ENCODE peak calls at places on chromosome 3, in eight cellular contexts. Y is testis, F is IMR-90, B is heart left ventricle, U is right lobe of liver, I is A549, S is suprapubic skin, X is stomach. K is an unnamed sample. For H3K4me1, the result is how much of the 10 kb centered on the place peaks cover.

GRCh38 chr3:9906480-9906879 is 3.8 kb downstream of the IL17RE start:
- DNase-seq in Y (no peak), F (no peak), B (no peak), U (no peak), I (no peak), S (no peak), X (peak), K (no peak)

GRCh38 chr3:29591579-29591978 is 310.7 kb downstream of the RBMS3 start:
- DNase-seq in Y (no peak), F (no peak), B (no peak), U (no peak), I (peak), S (no peak), X (no peak), K (no peak)

GRCh38 chr3:128541246-128541645 is 48.2 kb upstream of the GATA2 start:
- DNase-seq in Y (no peak), F (no peak), B (no peak), U (no peak), I (no peak), S (no peak), X (no peak), K (no peak)

GRCh38 chr3:188594137-188594536 is 440.2 kb downstream of the LPP start:
- DNase-seq in Y (no peak), F (peak), B (no peak), U (no peak), I (no peak), S (no peak), X (no peak), K (no peak)

GRCh38 chr3:193053031-193053430 is 135.4 kb upstream of the MB21D2 start:
- DNase-seq in Y (no peak), F (no peak), B (no peak), U (no peak), I (no peak), S (no peak), X (no peak), K (no peak)

GRCh38 chr3:175247629-175248028 is 388.5 kb downstream of the NAALADL2 start:
- DNase-seq in Y (no peak), F (no peak), B (no peak), U (no peak), I (no peak), S (no peak), X (no peak), K (no peak)

GRCh38 chr3:151901946-151902285 is 28.5 kb downstream of the SUCNR1 start:
- DNase-seq in Y (no peak), F (no peak), B (no peak), U (no peak), I (no peak), S (no peak), X (no peak), K (no peak)

GRCh38 chr3:188839187-188839695 is 332.5 kb upstream of the TPRG1 start:
- DNase-seq in Y (no peak), F (no peak), B (no peak), U (peak), I (peak), S (no peak), X (peak), K (no peak)

GRCh38 chr3:41357271-41357670 is 158.0 kb downstream of the CTNNB1 start:
- DNase-seq in Y (no peak), F (no peak), B (no peak), U (no peak), I (no peak), S (no peak), X (no peak), K (no peak)

GRCh38 chr3:163058190-163058854 is 1561.7 kb downstream of the OTOL1 start:
- DNase-seq in Y (no peak), F (no peak), B (peak), U (no peak), I (no peak), S (no peak), X (no peak), K (no peak)

GRCh38 chr3:165742351-165742750 is 94.9 kb downstream of the BCHE start:
- DNase-seq in Y (no peak), F (no peak), B (no peak), U (no peak), I (no peak), S (no peak), X (no peak), K (no peak)

GRCh38 chr3:130480736-130481135 is 36.2 kb upstream of the COL6A6 start:
- DNase-seq in Y (peak), F (peak), B (no peak), U (no peak), I (peak), S (no peak), X (no peak), K (no peak)

GRCh38 chr3:157384526-157384925 is 52.1 kb upstream of the PTX3 start:
- DNase-seq in Y (no peak), F (no peak), B (no peak), U (no peak), I (no peak), S (no peak), X (no peak), K (no peak)

GRCh38 chr3:50661321-50661837 is 13.3 kb upstream of the DOCK3 start:
- DNase-seq in Y (no peak), F (no peak), B (no peak), U (no peak), I (no peak), S (peak), X (no peak), K (no peak)

GRCh38 chr3:47421741-47422649 is 41.2 kb downstream of the PTPN23 start:
- DNase-seq in Y (peak), F (no peak), B (no peak), U (peak), I (peak), S (no peak), X (peak), K (no peak)
- TF ChIP-seq POLR2A in Y (no peak), F (no peak), B (no peak), U (no peak), I (no peak), S (no peak), X (no peak), K (no peak)

DNA sequence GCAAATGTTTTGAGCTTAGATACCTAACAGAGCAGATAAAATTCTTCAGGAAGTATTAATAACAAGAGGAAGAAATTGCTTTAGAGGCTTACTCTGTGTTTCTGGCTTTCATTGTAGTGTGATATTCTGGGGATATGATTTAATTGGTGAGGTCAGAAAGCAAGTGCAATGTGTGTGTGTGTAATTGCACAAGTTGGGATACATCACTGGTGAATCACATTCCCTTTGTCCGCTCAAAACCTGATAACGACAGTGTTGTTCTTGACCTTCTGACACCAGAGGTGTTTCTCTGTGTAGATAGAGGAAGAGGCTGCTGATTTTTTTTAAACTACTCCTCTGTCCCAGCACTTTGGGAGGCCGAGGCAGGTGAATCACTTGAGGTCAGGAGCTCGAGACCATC is 161.1 kb downstream of the CACNA2D3 start:
- DNase-seq in Y (no peak), F (no peak), B (no peak), U (no peak), I (no peak), S (no peak), X (no peak), K (no peak)
- H3K27ac ChIP-seq in Y (no peak), F (no peak), B (no peak), U (no peak), I (no peak), S (no peak), X (no peak), K (no peak)

GRCh38 chr3:45003406-45003805 is 22.7 kb upstream of the CLEC3B start:
- DNase-seq in Y (no peak), F (no peak), B (no peak), U (no peak), I (no peak), S (no peak), X (no peak), K (no peak)
- H3K4me1 ChIP-seq in Y (under half), F (under half), B (under half), U (under half), I (under half), S (under half), X (under half), K (under half)

GRCh38 chr3:190323241-190323617 is 983 bp upstream of the CLDN1 start:
- DNase-seq in Y (peak), F (no peak), B (no peak), U (peak), I (no peak), S (no peak), X (peak), K (no peak)
- TF ChIP-seq POLR2A in Y (no peak), F (no peak), B (no peak), U (no peak), I (no peak), S (no peak), X (no peak), K (no peak)

GRCh38 chr3:147412917-147413711 is 3.9 kb downstream of the ZIC1 start:
- DNase-seq in Y (peak), F (no peak), B (no peak), U (no peak), I (no peak), S (no peak), X (no peak), K (no peak)

GRCh38 chr3:147415819-147416218 is 6.7 kb downstream of the ZIC1 start:
- DNase-seq in Y (no peak), F (no peak), B (no peak), U (no peak), I (no peak), S (no peak), X (no peak), K (no peak)

GRCh38 chr3:147415337-147415736 is 6.2 kb downstream of the ZIC1 start:
- DNase-seq in Y (no peak), F (no peak), B (no peak), U (no peak), I (no peak), S (no peak), X (no peak), K (no peak)

GRCh38 chr3:147413712-147414325 is 4.7 kb downstream of the ZIC1 start:
- DNase-seq in Y (no peak), F (no peak), B (no peak), U (no peak), I (no peak), S (no peak), X (no peak), K (no peak)

DNA sequence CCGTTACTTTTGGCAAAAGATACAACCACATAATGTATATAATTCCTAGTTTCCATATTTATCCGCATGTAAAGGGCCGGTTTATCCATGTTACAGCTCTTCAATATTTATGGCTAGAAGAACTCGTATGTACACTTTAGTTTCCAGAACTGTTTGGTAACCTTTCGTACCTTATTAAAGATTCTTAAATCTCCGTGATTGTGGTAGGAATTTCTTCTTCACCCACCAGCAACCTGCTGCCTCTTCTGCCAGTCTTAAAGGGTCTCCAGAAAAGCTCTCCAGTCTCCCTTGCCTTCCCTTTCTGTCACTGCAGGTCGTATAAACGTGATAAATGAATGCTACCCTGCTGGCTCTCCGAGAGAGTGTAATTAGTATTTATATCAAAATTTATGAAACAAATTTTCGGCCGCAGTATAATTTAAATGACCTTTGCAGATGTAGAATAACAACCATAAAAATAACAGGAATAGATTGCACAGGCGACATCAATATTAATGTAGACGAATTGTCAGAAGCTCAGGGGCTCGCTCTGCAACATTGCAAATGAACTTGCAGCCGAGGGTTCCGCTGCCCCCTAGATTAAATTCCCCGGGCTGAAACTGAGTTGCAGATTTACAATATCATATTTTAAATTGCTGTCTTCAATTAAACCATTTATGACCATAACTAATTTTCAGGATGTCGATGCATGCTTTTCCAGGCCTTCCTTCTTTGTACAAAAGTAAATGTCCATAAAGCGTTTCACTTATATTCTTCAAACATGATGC is 5.4 kb downstream of the ZIC1 start:
- DNase-seq in Y (no peak), F (no peak), B (no peak), U (no peak), I (no peak), S (no peak), X (no peak), K (no peak)
- H3K27ac ChIP-seq in Y (no peak), F (no peak), B (no peak), U (no peak), I (no peak), S (no peak), X (no peak), K (no peak)

DNA sequence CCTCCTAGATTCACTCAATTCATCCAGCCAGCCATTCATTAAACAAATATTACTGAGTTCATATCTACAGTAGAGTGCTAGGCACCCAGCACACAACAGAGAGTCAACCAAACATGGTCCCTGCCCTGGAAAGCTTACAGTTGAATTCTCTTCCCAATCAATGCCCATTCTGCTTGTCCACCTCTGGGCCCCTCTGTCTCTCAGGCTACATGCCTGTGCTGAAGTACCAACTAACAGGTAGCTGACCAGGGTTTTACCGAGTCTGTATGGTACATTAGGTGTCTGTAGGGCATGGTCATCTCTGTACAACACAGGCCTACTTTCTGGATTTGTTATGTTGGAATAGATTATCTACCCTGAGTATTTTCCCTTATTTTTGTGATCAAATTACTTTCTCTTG is 23.3 kb downstream of the PLD1 start:
- DNase-seq in Y (no peak), F (no peak), B (no peak), U (no peak), I (no peak), S (no peak), X (no peak), K (no peak)
- H3K4me1 ChIP-seq in Y (under half), F (under half), B (under half), U (under half), I (under half), S (under half), X (under half), K (under half)

DNA sequence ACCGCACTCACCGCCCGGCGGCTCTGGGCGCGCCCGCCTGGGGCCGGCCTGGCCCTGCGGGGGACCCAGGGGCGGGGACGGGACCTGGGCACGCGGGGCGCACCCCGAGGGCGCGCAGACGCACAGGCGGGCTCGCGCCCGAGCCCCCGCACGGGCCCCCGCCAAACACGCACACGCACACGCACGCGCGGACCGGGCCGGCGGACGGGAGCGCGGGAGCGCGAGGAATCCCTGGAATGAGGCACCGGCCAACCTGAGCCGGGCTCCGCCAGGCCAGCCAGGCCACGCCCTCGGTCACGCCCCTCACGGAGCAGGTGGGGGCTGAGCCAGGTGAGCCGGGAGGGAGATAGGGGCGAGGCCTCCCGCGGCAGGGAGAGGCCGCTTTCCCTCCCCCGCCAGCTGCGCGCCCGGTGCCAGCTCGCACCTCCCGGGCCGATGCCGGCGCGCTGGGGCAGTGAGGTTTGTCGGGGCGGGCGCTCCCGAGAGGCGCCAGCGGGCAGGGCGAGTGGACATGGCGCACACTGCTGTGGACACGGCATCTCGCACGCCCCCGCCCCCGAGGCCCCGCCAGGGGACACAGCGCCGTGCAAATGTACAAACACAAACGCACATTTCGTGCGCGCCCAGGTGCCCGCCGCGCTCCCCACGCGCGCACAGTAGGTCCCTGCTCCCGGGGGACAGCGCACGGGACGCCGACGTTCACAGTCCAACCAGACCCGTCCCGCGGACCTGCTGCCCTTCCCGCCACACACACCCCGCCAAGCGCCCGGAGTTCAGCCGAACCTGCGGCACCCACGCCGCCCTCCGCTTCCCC is 75.9 kb upstream of the VGLL4 start:
- DNase-seq in Y (peak), F (peak), B (peak), U (peak), I (peak), S (peak), X (peak), K (peak)
- TF ChIP-seq POLR2A in Y (no peak), F (no peak), B (no peak), U (peak), I (no peak), S (no peak), X (peak), K (peak)

GRCh38 chr3:67529915-67530314 is 124.5 kb downstream of the SUCLG2 start:
- DNase-seq in Y (no peak), F (peak), B (no peak), U (no peak), I (no peak), S (no peak), X (no peak), K (no peak)
- H3K27ac ChIP-seq in Y (no peak), F (no peak), B (no peak), U (no peak), I (peak), S (no peak), X (no peak), K (no peak)